ENCODE peak calls at places on chromosome 2, in six cellular contexts. S, B, M, J, L and G are unnamed samples.

GRCh38 chr2:96869824-96870630 is at the start of gene SEMA4C:
- DNase-seq in S (no peak), B (peak), M (peak), J (no peak), L (peak), G (peak)

GRCh38 chr2:191366199-191366598 is 121.0 kb downstream of the MYO1B start:
- DNase-seq in S (no peak), B (peak), M (no peak), J (no peak), L (no peak), G (peak)

GRCh38 chr2:136235451-136236418 is 117.8 kb upstream of the CXCR4 start:
- DNase-seq in S (peak), B (peak), M (no peak), J (no peak), L (no peak), G (peak)

GRCh38 chr2:68709421-68709911 is 25.1 kb upstream of the ARHGAP25 start:
- DNase-seq in S (peak), B (peak), M (no peak), J (no peak), L (no peak), G (no peak)

GRCh38 chr2:79776461-79777146 is 263.8 kb downstream of the CTNNA2 start:
- DNase-seq in S (no peak), B (no peak), M (no peak), J (no peak), L (no peak), G (no peak)

GRCh38 chr2:27079233-27080139 is 1.1 kb downstream of the EMILIN1 start:
- DNase-seq in S (no peak), B (no peak), M (no peak), J (no peak), L (no peak), G (no peak)

GRCh38 chr2:21819475-21819874 is 695.7 kb downstream of the TDRD15 start:
- DNase-seq in S (no peak), B (peak), M (no peak), J (no peak), L (no peak), G (no peak)

GRCh38 chr2:65605427-65606058 is 173.1 kb upstream of the SPRED2 start:
- DNase-seq in S (no peak), B (no peak), M (no peak), J (no peak), L (no peak), G (no peak)